ENCODE peak calls at places on chromosome 11, in five cellular contexts. One of them, this sample, is unnamed.

GRCh38 chr11:69152748-69153446 is 2.8 kb upstream of the SMIM38 start:
- DNase-seq in HFF-Myc: no peak
- DNase-seq in GOT3: no peak
- DNase-seq in HT1080: no peak
- DNase-seq in effector CD4-positive, alpha-beta T cell: no peak
- DNase-seq in this sample: no peak

GRCh38 chr11:23789200-23789853 is 707.5 kb upstream of the LUZP2 start:
- DNase-seq in HFF-Myc: no peak
- DNase-seq in GOT3: no peak
- DNase-seq in HT1080: no peak
- DNase-seq in effector CD4-positive, alpha-beta T cell: no peak
- DNase-seq in this sample: no peak

GRCh38 chr11:123363556-123363955 is 66.5 kb upstream of the GRAMD1B start:
- DNase-seq in HFF-Myc: no peak
- DNase-seq in GOT3: no peak
- DNase-seq in HT1080: no peak
- DNase-seq in effector CD4-positive, alpha-beta T cell: no peak
- DNase-seq in this sample: no peak

GRCh38 chr11:95138448-95138847 is 48.8 kb downstream of the ENDOD1 start:
- DNase-seq in HFF-Myc: no peak
- DNase-seq in GOT3: no peak
- DNase-seq in HT1080: no peak
- DNase-seq in effector CD4-positive, alpha-beta T cell: no peak
- DNase-seq in this sample: no peak

GRCh38 chr11:8237453-8237852 is 26.2 kb downstream of the LMO1 start:
- DNase-seq in HFF-Myc: no peak
- DNase-seq in GOT3: no peak
- DNase-seq in HT1080: no peak
- DNase-seq in effector CD4-positive, alpha-beta T cell: no peak
- DNase-seq in this sample: no peak

GRCh38 chr11:33476945-33477584 is 219.9 kb downstream of the HIPK3 start:
- DNase-seq in HFF-Myc: no peak
- DNase-seq in GOT3: no peak
- DNase-seq in HT1080: no peak
- DNase-seq in effector CD4-positive, alpha-beta T cell: no peak
- DNase-seq in this sample: no peak

GRCh38 chr11:14812776-14813175 is 79.3 kb downstream of the CYP2R1 start:
- DNase-seq in HFF-Myc: peak
- DNase-seq in GOT3: no peak
- DNase-seq in HT1080: no peak
- DNase-seq in effector CD4-positive, alpha-beta T cell: no peak
- DNase-seq in this sample: no peak

GRCh38 chr11:61602775-61603569 is 22.1 kb upstream of the SYT7 start:
- DNase-seq in HFF-Myc: peak
- DNase-seq in GOT3: peak
- DNase-seq in HT1080: peak
- DNase-seq in effector CD4-positive, alpha-beta T cell: no peak
- DNase-seq in this sample: no peak

GRCh38 chr11:68727783-68728182 is 23.5 kb downstream of the TESMIN start:
- DNase-seq in HFF-Myc: no peak
- DNase-seq in GOT3: no peak
- DNase-seq in HT1080: no peak
- DNase-seq in effector CD4-positive, alpha-beta T cell: no peak
- DNase-seq in this sample: no peak

GRCh38 chr11:62025429-62026105 is 58.1 kb upstream of the FTH1 start:
- DNase-seq in HFF-Myc: peak
- DNase-seq in GOT3: no peak
- DNase-seq in HT1080: peak
- DNase-seq in effector CD4-positive, alpha-beta T cell: peak
- DNase-seq in this sample: no peak

GRCh38 chr11:57547854-57548377 is 10.5 kb downstream of the SMTNL1 start:
- DNase-seq in HFF-Myc: no peak
- DNase-seq in GOT3: no peak
- DNase-seq in HT1080: no peak
- DNase-seq in effector CD4-positive, alpha-beta T cell: no peak
- DNase-seq in this sample: no peak

GRCh38 chr11:118785362-118785761 is 5.6 kb downstream of the DDX6 start:
- DNase-seq in HFF-Myc: no peak
- DNase-seq in GOT3: no peak
- DNase-seq in HT1080: peak
- DNase-seq in effector CD4-positive, alpha-beta T cell: no peak
- DNase-seq in this sample: no peak

GRCh38 chr11:12599408-12600143 is 74.6 kb upstream of the TEAD1 start:
- DNase-seq in HFF-Myc: no peak
- DNase-seq in GOT3: no peak
- DNase-seq in HT1080: peak
- DNase-seq in effector CD4-positive, alpha-beta T cell: no peak
- DNase-seq in this sample: no peak

GRCh38 chr11:85114786-85115185 is 512.4 kb downstream of the DLG2 start:
- DNase-seq in HFF-Myc: no peak
- DNase-seq in GOT3: no peak
- DNase-seq in HT1080: peak
- DNase-seq in effector CD4-positive, alpha-beta T cell: no peak
- DNase-seq in this sample: no peak

GRCh38 chr11:128568166-128568778 is 19.1 kb downstream of the ETS1 start:
- DNase-seq in HFF-Myc: no peak
- DNase-seq in GOT3: no peak
- DNase-seq in HT1080: no peak
- DNase-seq in effector CD4-positive, alpha-beta T cell: no peak
- DNase-seq in this sample: no peak

GRCh38 chr11:124717421-124717785 is 22.3 kb upstream of the NRGN start:
- DNase-seq in HFF-Myc: no peak
- DNase-seq in GOT3: no peak
- DNase-seq in HT1080: no peak
- DNase-seq in effector CD4-positive, alpha-beta T cell: no peak
- DNase-seq in this sample: no peak

GRCh38 chr11:129658558-129658882 is 157.1 kb upstream of the TMEM45B start:
- DNase-seq in HFF-Myc: no peak
- DNase-seq in GOT3: no peak
- DNase-seq in HT1080: no peak
- DNase-seq in effector CD4-positive, alpha-beta T cell: no peak
- DNase-seq in this sample: no peak

GRCh38 chr11:103907548-103908455 is 128.6 kb upstream of the DDI1 start:
- DNase-seq in HFF-Myc: no peak
- DNase-seq in GOT3: no peak
- DNase-seq in HT1080: peak
- DNase-seq in effector CD4-positive, alpha-beta T cell: no peak
- DNase-seq in this sample: no peak